ENCODE peak calls at places on chromosome 18, in nine cellular contexts. C, P, X, W, G, V, F, N and D are unnamed samples.

GRCh38 chr18:48820483-48821250 is 130.1 kb downstream of the SMAD7 start:
- DNase-seq in C (no peak), P (no peak), X (peak), W (no peak), G (no peak), V (no peak), F (no peak), N (no peak), D (no peak)

GRCh38 chr18:9838144-9838877 is 47.5 kb upstream of the TXNDC2 start:
- DNase-seq in C (peak), P (peak), X (peak), W (no peak), G (no peak), V (no peak), F (no peak), N (no peak), D (no peak)

GRCh38 chr18:63730788-63731187 is 28.0 kb downstream of the SERPINB11 start:
- DNase-seq in C (no peak), P (no peak), X (no peak), W (no peak), G (no peak), V (no peak), F (no peak), N (no peak), D (no peak)

GRCh38 chr18:63065172-63065571 is 254.4 kb downstream of the BCL2 start:
- DNase-seq in C (no peak), P (no peak), X (no peak), W (no peak), G (no peak), V (no peak), F (no peak), N (no peak), D (no peak)

GRCh38 chr18:2179498-2180183 is 391.7 kb downstream of the METTL4 start:
- DNase-seq in C (no peak), P (no peak), X (no peak), W (no peak), G (no peak), V (no peak), F (no peak), N (no peak), D (no peak)

GRCh38 chr18:35460719-35461118 is 37.0 kb downstream of the INO80C start:
- DNase-seq in C (no peak), P (no peak), X (no peak), W (no peak), G (no peak), V (no peak), F (no peak), N (peak), D (peak)

GRCh38 chr18:49814147-49814499 is 790 bp upstream of the ACAA2 start:
- DNase-seq in C (peak), P (peak), X (peak), W (no peak), G (peak), V (peak), F (peak), N (peak), D (no peak)

GRCh38 chr18:44651453-44651852 is 29.2 kb upstream of the SETBP1 start:
- DNase-seq in C (no peak), P (no peak), X (peak), W (peak), G (no peak), V (peak), F (no peak), N (peak), D (no peak)

GRCh38 chr18:23529597-23529996 is 26.3 kb downstream of the RMC1 start:
- DNase-seq in C (no peak), P (no peak), X (peak), W (peak), G (no peak), V (no peak), F (no peak), N (peak), D (no peak)